ENCODE peak calls at places on chromosome 6, in ten cellular contexts. F, O, R, U, C, J, B, M, L and K are unnamed samples.

GRCh38 chr6:36751091-36751490 is 53.5 kb downstream of the RAB44 start:
- DNase-seq in F (no peak), O (no peak), R (no peak), U (no peak), C (no peak), J (no peak), B (no peak), M (no peak), L (no peak), K (no peak)

GRCh38 chr6:140932909-140933308 is 1199.8 kb upstream of the GJE1 start:
- DNase-seq in F (no peak), O (no peak), R (no peak), U (no peak), C (no peak), J (no peak), B (no peak), M (no peak), L (no peak), K (no peak)

GRCh38 chr6:160388922-160389321 is 40.7 kb downstream of the SLC22A3 start:
- DNase-seq in F (no peak), O (no peak), R (no peak), U (no peak), C (no peak), J (no peak), B (no peak), M (no peak), L (no peak), K (no peak)

GRCh38 chr6:21953831-21954801 is 342.7 kb downstream of the PRL start:
- DNase-seq in F (peak), O (no peak), R (no peak), U (peak), C (no peak), J (no peak), B (no peak), M (peak), L (no peak), K (peak)

GRCh38 chr6:170201361-170201760 is 89.5 kb downstream of the DLL1 start:
- DNase-seq in F (peak), O (no peak), R (no peak), U (peak), C (no peak), J (no peak), B (no peak), M (no peak), L (no peak), K (no peak)

GRCh38 chr6:140921366-140922226 is 1211.1 kb upstream of the GJE1 start:
- DNase-seq in F (peak), O (peak), R (no peak), U (no peak), C (no peak), J (no peak), B (no peak), M (peak), L (no peak), K (no peak)

GRCh38 chr6:166997768-166998255 is 1.4 kb upstream of the CEP43 start:
- DNase-seq in F (peak), O (no peak), R (no peak), U (no peak), C (peak), J (no peak), B (peak), M (peak), L (peak), K (peak)

GRCh38 chr6:39225543-39225942 is 3.7 kb downstream of the KCNK5 start:
- DNase-seq in F (peak), O (no peak), R (no peak), U (no peak), C (no peak), J (no peak), B (peak), M (no peak), L (no peak), K (no peak)

GRCh38 chr6:102759415-102759814 is 1365.9 kb downstream of the GRIK2 start:
- DNase-seq in F (no peak), O (no peak), R (no peak), U (no peak), C (no peak), J (no peak), B (no peak), M (no peak), L (no peak), K (no peak)

GRCh38 chr6:161437851-161438250 is 164.0 kb upstream of the AGPAT4 start:
- DNase-seq in F (no peak), O (no peak), R (no peak), U (no peak), C (no peak), J (no peak), B (no peak), M (peak), L (no peak), K (no peak)

GRCh38 chr6:189676-190075 is 102.6 kb upstream of the DUSP22 start:
- DNase-seq in F (no peak), O (no peak), R (no peak), U (no peak), C (no peak), J (no peak), B (no peak), M (no peak), L (no peak), K (no peak)

GRCh38 chr6:159935633-159936032 is 33.2 kb upstream of the IGF2R start:
- DNase-seq in F (no peak), O (no peak), R (no peak), U (no peak), C (no peak), J (no peak), B (no peak), M (no peak), L (no peak), K (no peak)

GRCh38 chr6:28489366-28490190 is 26.0 kb downstream of the GPX6 start:
- DNase-seq in F (peak), O (peak), R (no peak), U (peak), C (no peak), J (no peak), B (peak), M (no peak), L (peak), K (no peak)

GRCh38 chr6:44428682-44429081 is 41.2 kb downstream of the CDC5L start:
- DNase-seq in F (no peak), O (no peak), R (no peak), U (no peak), C (no peak), J (no peak), B (no peak), M (peak), L (no peak), K (no peak)

GRCh38 chr6:43373252-43373875 is 3.9 kb upstream of the ZNF318 start:
- DNase-seq in F (no peak), O (no peak), R (no peak), U (no peak), C (no peak), J (no peak), B (no peak), M (no peak), L (no peak), K (no peak)

GRCh38 chr6:33826537-33826936 is 22.7 kb upstream of the MLN start:
- DNase-seq in F (no peak), O (no peak), R (no peak), U (no peak), C (no peak), J (no peak), B (no peak), M (no peak), L (no peak), K (no peak)

GRCh38 chr6:46191961-46192360 is 21.2 kb upstream of the ENPP5 start:
- DNase-seq in F (no peak), O (peak), R (no peak), U (no peak), C (no peak), J (no peak), B (no peak), M (peak), L (no peak), K (no peak)

GRCh38 chr6:75402296-75402695 is 91.3 kb downstream of the FILIP1 start:
- DNase-seq in F (no peak), O (no peak), R (no peak), U (no peak), C (no peak), J (no peak), B (no peak), M (peak), L (no peak), K (no peak)

GRCh38 chr6:33738153-33738552 is 8.6 kb downstream of the IP6K3 start:
- DNase-seq in F (no peak), O (no peak), R (peak), U (no peak), C (no peak), J (no peak), B (no peak), M (no peak), L (no peak), K (no peak)

GRCh38 chr6:156825475-156825874 is 48.3 kb downstream of the ARID1B start:
- DNase-seq in F (no peak), O (no peak), R (no peak), U (no peak), C (no peak), J (no peak), B (no peak), M (no peak), L (no peak), K (no peak)

GRCh38 chr6:43290905-43291355 is 7.1 kb upstream of the SLC22A7 start:
- DNase-seq in F (no peak), O (no peak), R (peak), U (no peak), C (no peak), J (no peak), B (no peak), M (no peak), L (no peak), K (no peak)

GRCh38 chr6:29864037-29864795 is 36.6 kb downstream of the HLA-G start:
- DNase-seq in F (no peak), O (no peak), R (no peak), U (no peak), C (no peak), J (no peak), B (no peak), M (no peak), L (no peak), K (no peak)

GRCh38 chr6:4394786-4395185 is 259.4 kb upstream of the ECI2 start:
- DNase-seq in F (no peak), O (no peak), R (no peak), U (no peak), C (no peak), J (no peak), B (no peak), M (no peak), L (no peak), K (no peak)

GRCh38 chr6:15283986-15284361 is 38.1 kb downstream of the JARID2 start:
- DNase-seq in F (no peak), O (peak), R (no peak), U (no peak), C (no peak), J (no peak), B (no peak), M (no peak), L (no peak), K (no peak)

GRCh38 chr6:30888472-30889137 is 4.3 kb downstream of the DDR1 start:
- DNase-seq in F (no peak), O (no peak), R (no peak), U (no peak), C (no peak), J (no peak), B (no peak), M (peak), L (no peak), K (no peak)

GRCh38 chr6:53728570-53729194 is 63.1 kb upstream of the KLHL31 start:
- DNase-seq in F (no peak), O (no peak), R (no peak), U (peak), C (no peak), J (no peak), B (peak), M (peak), L (peak), K (peak)

GRCh38 chr6:90375681-90376439 is 79.2 kb upstream of the BACH2 start:
- DNase-seq in F (no peak), O (peak), R (no peak), U (no peak), C (no peak), J (no peak), B (no peak), M (peak), L (no peak), K (no peak)

GRCh38 chr6:168648730-168649129 is 207.7 kb downstream of the SMOC2 start:
- DNase-seq in F (no peak), O (no peak), R (no peak), U (no peak), C (no peak), J (no peak), B (no peak), M (no peak), L (no peak), K (no peak)

GRCh38 chr6:134317471-134318131 is at the start of gene SGK1:
- DNase-seq in F (no peak), O (no peak), R (no peak), U (peak), C (no peak), J (no peak), B (peak), M (peak), L (peak), K (peak)

GRCh38 chr6:370555-370954 is 21.0 kb upstream of the IRF4 start:
- DNase-seq in F (no peak), O (no peak), R (no peak), U (no peak), C (no peak), J (no peak), B (no peak), M (no peak), L (no peak), K (no peak)

GRCh38 chr6:150751296-150751695 is 114.2 kb upstream of the MTHFD1L start:
- DNase-seq in F (no peak), O (peak), R (no peak), U (no peak), C (no peak), J (no peak), B (no peak), M (no peak), L (no peak), K (no peak)

GRCh38 chr6:87237804-87238203 is 82.4 kb downstream of the ZNF292 start:
- DNase-seq in F (no peak), O (no peak), R (no peak), U (no peak), C (no peak), J (no peak), B (no peak), M (peak), L (no peak), K (no peak)

GRCh38 chr6:10082385-10082784 is 332.5 kb downstream of the TFAP2A start:
- DNase-seq in F (no peak), O (no peak), R (no peak), U (no peak), C (no peak), J (no peak), B (no peak), M (peak), L (no peak), K (no peak)

GRCh38 chr6:106300944-106301343 is 24.6 kb downstream of the ATG5 start:
- DNase-seq in F (no peak), O (no peak), R (no peak), U (no peak), C (no peak), J (no peak), B (no peak), M (peak), L (no peak), K (no peak)

GRCh38 chr6:89680150-89680549 is 41.6 kb upstream of the LYRM2 start:
- DNase-seq in F (no peak), O (no peak), R (no peak), U (no peak), C (no peak), J (no peak), B (no peak), M (no peak), L (no peak), K (no peak)

GRCh38 chr6:26336355-26337198 is 28.4 kb upstream of the BTN3A2 start:
- DNase-seq in F (no peak), O (no peak), R (no peak), U (no peak), C (no peak), J (no peak), B (no peak), M (peak), L (no peak), K (no peak)

GRCh38 chr6:166463363-166464067 is 80.8 kb upstream of the MPC1 start:
- DNase-seq in F (no peak), O (no peak), R (no peak), U (no peak), C (no peak), J (no peak), B (no peak), M (no peak), L (no peak), K (peak)

GRCh38 chr6:25217275-25217674 is 61.9 kb upstream of the CARMIL1 start:
- DNase-seq in F (no peak), O (no peak), R (no peak), U (no peak), C (no peak), J (no peak), B (no peak), M (peak), L (no peak), K (peak)

GRCh38 chr6:108222504-108222903 is 38.3 kb downstream of the SNX3 start:
- DNase-seq in F (no peak), O (no peak), R (no peak), U (no peak), C (no peak), J (no peak), B (no peak), M (no peak), L (no peak), K (no peak)